ENCODE peak calls at places on chromosomes 11 and 22, in five cellular contexts. One of them, this sample, is unnamed.

GRCh38 chr22:21568207-21569075 is 927 bp downstream of the UBE2L3 start:
- DNase-seq in OCI-LY7: peak
- DNase-seq in retina: peak
- DNase-seq in amniotic stem cell: no peak
- DNase-seq in fibroblast of lung: peak
- DNase-seq in this sample: peak

GRCh38 chr22:45164217-45165123 is 745 bp downstream of the NUP50 start:
- DNase-seq in OCI-LY7: peak
- DNase-seq in retina: peak
- DNase-seq in amniotic stem cell: no peak
- DNase-seq in fibroblast of lung: peak
- DNase-seq in this sample: peak

GRCh38 chr22:35352214-35353111 is 28.4 kb upstream of the HMOX1 start:
- DNase-seq in OCI-LY7: peak
- DNase-seq in retina: peak
- DNase-seq in amniotic stem cell: no peak
- DNase-seq in fibroblast of lung: no peak
- DNase-seq in this sample: no peak

GRCh38 chr11:132072880-132073213 is 702.4 kb downstream of the NTM start:
- DNase-seq in OCI-LY7: no peak
- DNase-seq in retina: no peak
- DNase-seq in amniotic stem cell: no peak
- DNase-seq in fibroblast of lung: no peak
- DNase-seq in this sample: no peak

GRCh38 chr11:104995001-104995408 is 26.6 kb upstream of the CASP4 start:
- DNase-seq in OCI-LY7: no peak
- DNase-seq in retina: no peak
- DNase-seq in amniotic stem cell: no peak
- DNase-seq in fibroblast of lung: no peak
- DNase-seq in this sample: no peak

GRCh38 chr22:26364066-26365015 is 64.7 kb upstream of the ASPHD2 start:
- DNase-seq in OCI-LY7: peak
- DNase-seq in retina: peak
- DNase-seq in amniotic stem cell: peak
- DNase-seq in fibroblast of lung: peak
- DNase-seq in this sample: peak

GRCh38 chr11:62122076-62122475 is 1.7 kb upstream of the INCENP start:
- DNase-seq in OCI-LY7: peak
- DNase-seq in retina: no peak
- DNase-seq in amniotic stem cell: no peak
- DNase-seq in fibroblast of lung: no peak
- DNase-seq in this sample: no peak

GRCh38 chr11:1445741-1446445 is 40.7 kb downstream of the MOB2 start:
- DNase-seq in OCI-LY7: no peak
- DNase-seq in retina: no peak
- DNase-seq in amniotic stem cell: no peak
- DNase-seq in fibroblast of lung: peak
- DNase-seq in this sample: no peak

GRCh38 chr22:17960695-17961442 is 63.5 kb downstream of the MICAL3 start:
- DNase-seq in OCI-LY7: no peak
- DNase-seq in retina: no peak
- DNase-seq in amniotic stem cell: no peak
- DNase-seq in fibroblast of lung: no peak
- DNase-seq in this sample: no peak

GRCh38 chr22:17910561-17911311 is 113.6 kb downstream of the MICAL3 start:
- DNase-seq in OCI-LY7: no peak
- DNase-seq in retina: peak
- DNase-seq in amniotic stem cell: peak
- DNase-seq in fibroblast of lung: peak
- DNase-seq in this sample: no peak

GRCh38 chr11:113773416-113774173 is at the start of gene ZW10:
- DNase-seq in OCI-LY7: peak
- DNase-seq in retina: peak
- DNase-seq in amniotic stem cell: peak
- DNase-seq in fibroblast of lung: peak
- DNase-seq in this sample: peak

GRCh38 chr11:64884019-64884418 is 5.6 kb upstream of the EHD1 start:
- DNase-seq in OCI-LY7: no peak
- DNase-seq in retina: no peak
- DNase-seq in amniotic stem cell: no peak
- DNase-seq in fibroblast of lung: no peak
- DNase-seq in this sample: no peak

GRCh38 chr22:26986051-26986881 is 328.9 kb downstream of the MIAT start:
- DNase-seq in OCI-LY7: no peak
- DNase-seq in retina: peak
- DNase-seq in amniotic stem cell: no peak
- DNase-seq in fibroblast of lung: no peak
- DNase-seq in this sample: no peak

GRCh38 chr22:50699754-50700386 is 27.2 kb downstream of the SHANK3 start:
- DNase-seq in OCI-LY7: peak
- DNase-seq in retina: no peak
- DNase-seq in amniotic stem cell: no peak
- DNase-seq in fibroblast of lung: no peak
- DNase-seq in this sample: no peak

GRCh38 chr22:27892064-27892463 is 27.0 kb downstream of the PITPNB start:
- DNase-seq in OCI-LY7: no peak
- DNase-seq in retina: no peak
- DNase-seq in amniotic stem cell: no peak
- DNase-seq in fibroblast of lung: no peak
- DNase-seq in this sample: no peak

GRCh38 chr11:75851203-75851602 is 36.2 kb downstream of the UVRAG start:
- DNase-seq in OCI-LY7: no peak
- DNase-seq in retina: no peak
- DNase-seq in amniotic stem cell: no peak
- DNase-seq in fibroblast of lung: peak
- DNase-seq in this sample: no peak

GRCh38 chr11:28400236-28401100 is 292.3 kb downstream of the METTL15 start:
- DNase-seq in OCI-LY7: no peak
- DNase-seq in retina: peak
- DNase-seq in amniotic stem cell: no peak
- DNase-seq in fibroblast of lung: peak
- DNase-seq in this sample: no peak

GRCh38 chr11:120608760-120609211 is 97.2 kb downstream of the GRIK4 start:
- DNase-seq in OCI-LY7: no peak
- DNase-seq in retina: peak
- DNase-seq in amniotic stem cell: no peak
- DNase-seq in fibroblast of lung: peak
- DNase-seq in this sample: no peak

GRCh38 chr22:41565403-41566054 is 4.7 kb downstream of the CSDC2 start:
- DNase-seq in OCI-LY7: no peak
- DNase-seq in retina: no peak
- DNase-seq in amniotic stem cell: peak
- DNase-seq in fibroblast of lung: peak
- DNase-seq in this sample: peak

GRCh38 chr22:26905076-26905475 is 247.7 kb downstream of the MIAT start:
- DNase-seq in OCI-LY7: no peak
- DNase-seq in retina: no peak
- DNase-seq in amniotic stem cell: no peak
- DNase-seq in fibroblast of lung: no peak
- DNase-seq in this sample: no peak

GRCh38 chr11:57653162-57653561 is 3.5 kb upstream of the YPEL4 start:
- DNase-seq in OCI-LY7: no peak
- DNase-seq in retina: no peak
- DNase-seq in amniotic stem cell: no peak
- DNase-seq in fibroblast of lung: no peak
- DNase-seq in this sample: no peak

GRCh38 chr11:16978021-16978370 is 36.2 kb downstream of the PLEKHA7 start:
- DNase-seq in OCI-LY7: no peak
- DNase-seq in retina: peak
- DNase-seq in amniotic stem cell: no peak
- DNase-seq in fibroblast of lung: no peak
- DNase-seq in this sample: no peak

GRCh38 chr11:61055776-61056175 is 46.5 kb upstream of the CD5 start:
- DNase-seq in OCI-LY7: no peak
- DNase-seq in retina: no peak
- DNase-seq in amniotic stem cell: no peak
- DNase-seq in fibroblast of lung: no peak
- DNase-seq in this sample: no peak

GRCh38 chr11:57251491-57252104 is 14.5 kb upstream of the APLNR start:
- DNase-seq in OCI-LY7: no peak
- DNase-seq in retina: no peak
- DNase-seq in amniotic stem cell: no peak
- DNase-seq in fibroblast of lung: peak
- DNase-seq in this sample: no peak

GRCh38 chr22:30044369-30044768 is 35.9 kb upstream of the HORMAD2 start:
- DNase-seq in OCI-LY7: no peak
- DNase-seq in retina: no peak
- DNase-seq in amniotic stem cell: peak
- DNase-seq in fibroblast of lung: peak
- DNase-seq in this sample: no peak

GRCh38 chr22:38051900-38052862 is 5.0 kb upstream of the PICK1 start:
- DNase-seq in OCI-LY7: peak
- DNase-seq in retina: peak
- DNase-seq in amniotic stem cell: peak
- DNase-seq in fibroblast of lung: peak
- DNase-seq in this sample: peak

GRCh38 chr22:48153726-48154125 is 1391.3 kb downstream of the TBC1D22A start:
- DNase-seq in OCI-LY7: no peak
- DNase-seq in retina: no peak
- DNase-seq in amniotic stem cell: no peak
- DNase-seq in fibroblast of lung: no peak
- DNase-seq in this sample: no peak

GRCh38 chr22:22856364-22856763 is 31.3 kb upstream of the IGLL5 start:
- DNase-seq in OCI-LY7: peak
- DNase-seq in retina: no peak
- DNase-seq in amniotic stem cell: no peak
- DNase-seq in fibroblast of lung: no peak
- DNase-seq in this sample: no peak